ENCODE peak calls at places on chromosomes 1 and 21, in four cellular contexts. Y is HCT116, Q is MM.1S, I is fibroblast of lung. F is an unnamed sample.

GRCh38 chr1:202663141-202663540 is 47.1 kb downstream of the SYT2 start:
- DNase-seq in Y (no peak), Q (no peak), I (no peak), F (no peak)

GRCh38 chr1:11680270-11681070 is 478 bp downstream of the MAD2L2 start:
- DNase-seq in Y (no peak), Q (no peak), I (no peak), F (no peak)

GRCh38 chr1:184296466-184297243 is 90.2 kb upstream of the C1orf21 start:
- DNase-seq in Y (no peak), Q (no peak), I (peak), F (peak)

GRCh38 chr1:52916241-52916975 is 5.1 kb downstream of the ECHDC2 start:
- DNase-seq in Y (no peak), Q (no peak), I (no peak), F (no peak)

GRCh38 chr1:195939844-195940243 is 668.4 kb downstream of the KCNT2 start:
- DNase-seq in Y (no peak), Q (no peak), I (no peak), F (no peak)

GRCh38 chr21:29075706-29076447 is 2.4 kb upstream of the CCT8 start:
- DNase-seq in Y (peak), Q (no peak), I (peak), F (peak)

GRCh38 chr1:10056599-10056987 is 23.8 kb downstream of the UBE4B start:
- DNase-seq in Y (no peak), Q (peak), I (no peak), F (no peak)

GRCh38 chr1:227043755-227044154 is 103.7 kb downstream of the COQ8A start:
- DNase-seq in Y (no peak), Q (no peak), I (peak), F (peak)

GRCh38 chr1:51907079-51907702 is 28.7 kb upstream of the NRDC start:
- DNase-seq in Y (no peak), Q (peak), I (no peak), F (no peak)

GRCh38 chr21:20999567-21000169 is 1.5 kb downstream of the NCAM2 start:
- DNase-seq in Y (no peak), Q (peak), I (peak), F (peak)

GRCh38 chr1:201614262-201615015 is 75.5 kb downstream of the NAV1 start:
- DNase-seq in Y (no peak), Q (no peak), I (no peak), F (no peak)

GRCh38 chr1:168441745-168442144 is 102.1 kb downstream of the XCL2 start:
- DNase-seq in Y (no peak), Q (no peak), I (peak), F (peak)

GRCh38 chr1:2591581-2592261 is 5.1 kb downstream of the PRXL2B start:
- DNase-seq in Y (no peak), Q (no peak), I (no peak), F (no peak)

GRCh38 chr1:156356875-156357534 is 12.0 kb upstream of the RHBG start:
- DNase-seq in Y (peak), Q (peak), I (no peak), F (no peak)

GRCh38 chr21:46097826-46098286 is at the start of gene COL6A2:
- DNase-seq in Y (no peak), Q (no peak), I (peak), F (no peak)

GRCh38 chr1:234486858-234487830 is 8.2 kb upstream of the TARBP1 start:
- DNase-seq in Y (no peak), Q (peak), I (peak), F (peak)

GRCh38 chr1:244158039-244158438 is 107.0 kb downstream of the ZBTB18 start:
- DNase-seq in Y (no peak), Q (no peak), I (no peak), F (no peak)

GRCh38 chr1:151006331-151007052 is at the start of gene MINDY1:
- DNase-seq in Y (peak), Q (peak), I (peak), F (peak)

GRCh38 chr1:14539953-14540563 is 58.4 kb upstream of the KAZN start:
- DNase-seq in Y (no peak), Q (no peak), I (no peak), F (no peak)

GRCh38 chr21:30740462-30740861 is 6.6 kb downstream of the KRTAP21-2 start:
- DNase-seq in Y (no peak), Q (no peak), I (no peak), F (no peak)

GRCh38 chr1:161771166-161771565 is 5.0 kb downstream of the ATF6 start:
- DNase-seq in Y (no peak), Q (peak), I (no peak), F (no peak)

GRCh38 chr1:210625715-210626114 is 297.0 kb downstream of the HHAT start:
- DNase-seq in Y (no peak), Q (no peak), I (no peak), F (no peak)

GRCh38 chr1:43836267-43836951 is 97.2 kb upstream of the ARTN start:
- DNase-seq in Y (no peak), Q (peak), I (peak), F (no peak)

GRCh38 chr1:10337436-10337835 is 61.4 kb upstream of the PGD start:
- DNase-seq in Y (no peak), Q (no peak), I (no peak), F (no peak)

GRCh38 chr1:97461782-97462181 is 459.1 kb downstream of the DPYD start:
- DNase-seq in Y (no peak), Q (peak), I (no peak), F (no peak)

GRCh38 chr1:67970088-67970487 is 80.3 kb downstream of the DIRAS3 start:
- DNase-seq in Y (peak), Q (no peak), I (peak), F (peak)

GRCh38 chr21:33762798-33763572 is 120.7 kb downstream of the ITSN1 start:
- DNase-seq in Y (no peak), Q (no peak), I (peak), F (peak)

GRCh38 chr1:62991152-62991551 is 207.2 kb downstream of the ATG4C start:
- DNase-seq in Y (no peak), Q (no peak), I (no peak), F (no peak)

GRCh38 chr1:201715801-201716741 is 112.9 kb upstream of the IPO9 start:
- DNase-seq in Y (no peak), Q (no peak), I (no peak), F (no peak)

GRCh38 chr1:74506311-74506710 is 6.1 kb downstream of the LRRC53 start:
- DNase-seq in Y (no peak), Q (no peak), I (no peak), F (no peak)

GRCh38 chr1:2951856-2952255 is 69.4 kb upstream of the ACTRT2 start:
- DNase-seq in Y (no peak), Q (no peak), I (no peak), F (no peak)

GRCh38 chr1:209611771-209612570 is 28.5 kb downstream of the CAMK1G start:
- DNase-seq in Y (no peak), Q (peak), I (no peak), F (no peak)

GRCh38 chr1:209614151-209614420 is 30.6 kb downstream of the CAMK1G start:
- DNase-seq in Y (no peak), Q (no peak), I (no peak), F (no peak)

GRCh38 chr1:209613351-209614150 is 30.0 kb downstream of the CAMK1G start:
- DNase-seq in Y (no peak), Q (no peak), I (no peak), F (no peak)

GRCh38 chr1:209614906-209615305 is 31.4 kb downstream of the CAMK1G start:
- DNase-seq in Y (no peak), Q (no peak), I (no peak), F (no peak)

GRCh38 chr1:209612646-209613350 is 29.3 kb downstream of the CAMK1G start:
- DNase-seq in Y (no peak), Q (no peak), I (no peak), F (no peak)
- TF ChIP-seq EZH2 in Y (no peak), Q (no peak), I (no peak), F (no peak)

DNA sequence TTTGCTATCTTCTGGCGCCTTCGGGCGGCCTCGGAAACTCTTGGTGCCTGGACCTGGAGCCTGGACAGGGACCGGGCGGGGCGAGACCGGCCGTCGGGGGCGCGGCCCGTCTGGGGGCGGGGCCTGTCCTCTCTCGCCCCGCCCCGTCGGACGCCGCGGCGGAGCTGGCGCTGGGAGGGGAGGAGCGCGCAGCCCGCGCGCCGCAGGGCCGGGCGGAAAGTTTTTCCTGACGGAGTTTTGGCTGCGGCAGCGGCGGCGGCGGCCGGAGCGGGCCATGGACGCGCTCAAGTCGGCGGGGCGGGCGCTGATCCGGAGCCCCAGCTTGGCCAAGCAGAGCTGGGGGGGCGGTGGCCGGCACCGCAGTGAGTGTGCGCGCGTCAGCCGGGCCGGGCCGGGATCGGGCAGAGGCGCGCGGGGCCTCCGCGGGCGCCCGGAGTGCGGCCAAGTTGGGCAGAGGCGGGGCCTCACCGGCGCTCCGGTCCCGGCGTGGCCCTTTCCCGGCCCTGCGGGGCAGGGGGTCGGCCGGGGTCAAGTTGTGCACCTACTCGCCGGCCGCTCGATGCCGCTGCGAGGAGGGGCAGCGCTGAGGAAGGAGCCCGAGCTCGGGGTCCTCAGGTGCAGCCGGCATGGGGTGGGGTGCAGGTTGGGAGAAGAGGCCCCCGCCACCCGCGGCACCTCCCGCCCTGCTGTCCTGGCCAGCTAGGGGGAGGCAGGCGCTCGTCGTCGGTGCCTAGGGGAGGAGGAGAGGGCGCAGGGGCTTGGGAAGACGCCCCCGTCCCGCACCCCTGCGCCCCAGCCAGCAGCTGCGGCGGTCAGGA is at the start of gene LDLRAP1:
- DNase-seq in Y (no peak), Q (peak), I (peak), F (peak)
- TF ChIP-seq EZH2 in Y (no peak), Q (no peak), I (no peak), F (no peak)

GRCh38 chr1:228465134-228465533 is 22.0 kb upstream of the RNF187 start:
- DNase-seq in Y (no peak), Q (no peak), I (no peak), F (no peak)
- TF ChIP-seq EZH2 in Y (no peak), Q (no peak), I (no peak), F (no peak)

DNA sequence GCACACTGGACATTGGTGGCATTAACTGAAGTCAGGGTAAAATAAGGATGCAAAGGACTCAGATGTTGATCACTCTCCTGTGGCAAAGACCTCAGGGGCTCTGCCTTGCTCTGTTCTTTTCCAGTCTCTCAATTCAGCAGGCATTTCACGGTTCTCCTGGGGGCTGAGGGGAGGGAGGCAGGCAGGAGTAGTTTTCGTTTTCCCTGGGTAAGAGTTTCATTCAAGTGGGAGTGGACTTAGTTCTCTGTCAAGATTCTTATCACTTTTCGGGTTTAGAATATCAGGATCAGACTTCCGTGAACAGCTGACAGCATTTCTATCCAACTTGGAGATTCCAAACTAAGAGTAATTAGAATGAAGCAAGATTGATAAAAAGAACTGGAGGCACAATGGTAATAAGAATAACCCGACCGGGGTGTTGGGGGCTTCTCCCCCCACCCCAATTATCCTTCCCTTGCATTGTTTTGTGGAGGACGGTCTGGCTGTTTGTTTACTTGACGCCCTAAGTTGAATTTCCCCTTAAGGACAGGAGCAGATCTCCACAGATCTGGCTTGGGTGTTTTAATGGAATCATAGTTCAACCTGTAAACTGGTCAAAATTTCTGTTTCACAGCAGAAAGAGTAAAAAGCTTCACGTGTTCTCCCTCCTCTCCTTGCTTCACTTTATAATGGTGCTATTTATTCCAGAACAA is 2.4 kb upstream of the ATF3 start:
- DNase-seq in Y (no peak), Q (no peak), I (no peak), F (no peak)
- TF ChIP-seq EZH2 in Y (no peak), Q (no peak), I (no peak), F (no peak)

GRCh38 chr1:18635070-18635577 is 4.5 kb downstream of the PAX7 start:
- DNase-seq in Y (no peak), Q (no peak), I (no peak), F (no peak)

GRCh38 chr1:18636762-18637552 is 6.3 kb downstream of the PAX7 start:
- DNase-seq in Y (no peak), Q (no peak), I (no peak), F (no peak)

GRCh38 chr1:18634276-18634675 is 3.6 kb downstream of the PAX7 start:
- DNase-seq in Y (no peak), Q (no peak), I (no peak), F (no peak)

GRCh38 chr1:18637553-18637960 is 6.9 kb downstream of the PAX7 start:
- DNase-seq in Y (no peak), Q (no peak), I (no peak), F (no peak)

GRCh38 chr1:18635833-18636671 is 5.4 kb downstream of the PAX7 start:
- DNase-seq in Y (no peak), Q (no peak), I (no peak), F (no peak)
- TF ChIP-seq EZH2 in Y (no peak), Q (no peak), I (peak), F (peak)

DNA sequence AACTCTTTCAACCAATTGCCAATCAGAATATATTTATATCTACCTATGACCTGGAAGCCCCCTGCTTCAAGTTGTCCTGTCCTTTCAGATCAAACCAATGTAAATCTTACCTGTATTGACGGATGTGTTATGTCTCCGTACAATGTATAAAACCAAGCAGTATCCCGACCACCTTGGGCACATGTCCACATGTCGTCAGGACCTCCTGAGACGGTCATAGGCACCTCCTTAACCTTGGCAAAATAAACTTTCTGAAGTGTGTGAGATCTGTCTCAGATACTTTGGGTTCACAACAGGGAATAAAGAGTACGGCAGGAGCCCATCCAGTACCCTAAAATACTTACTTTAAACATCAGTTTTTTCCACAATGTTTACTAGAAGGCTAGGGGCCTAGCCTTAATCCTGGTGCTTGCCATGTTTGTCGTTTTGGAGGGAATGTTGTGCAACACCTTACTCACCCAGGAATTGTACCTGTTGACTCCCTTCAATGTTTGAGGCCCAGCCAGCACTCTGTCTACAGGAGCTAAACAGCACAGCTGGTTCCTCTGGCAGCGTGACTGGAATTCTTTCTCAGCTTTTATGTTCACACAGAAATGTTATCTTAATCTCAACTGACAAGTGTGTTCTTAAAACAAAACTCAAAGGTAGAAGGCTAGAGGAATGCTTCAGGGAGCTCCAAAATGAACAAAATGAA is 90.8 kb upstream of the USP25 start:
- DNase-seq in Y (no peak), Q (no peak), I (peak), F (peak)
- TF ChIP-seq EZH2 in Y (no peak), Q (no peak), I (no peak), F (no peak)

GRCh38 chr1:101236546-101237228 is at the start of gene S1PR1:
- DNase-seq in Y (no peak), Q (no peak), I (peak), F (peak)

GRCh38 chr1:101238681-101239094 is 1.9 kb downstream of the S1PR1 start:
- DNase-seq in Y (peak), Q (peak), I (peak), F (peak)

GRCh38 chr1:101238041-101238515 is 1.3 kb downstream of the S1PR1 start:
- DNase-seq in Y (no peak), Q (no peak), I (no peak), F (no peak)

GRCh38 chr1:101235696-101236545 is 898 bp upstream of the S1PR1 start:
- DNase-seq in Y (no peak), Q (no peak), I (peak), F (peak)

GRCh38 chr1:101237229-101237837 is 514 bp downstream of the S1PR1 start:
- DNase-seq in Y (no peak), Q (no peak), I (peak), F (peak)
- TF ChIP-seq EZH2 in Y (no peak), Q (no peak), I (no peak), F (no peak)

GRCh38 chr1:197917553-197917812 is 311 bp downstream of the LHX9 start:
- DNase-seq in Y (no peak), Q (no peak), I (no peak), F (no peak)

GRCh38 chr1:197919523-197920301 is 2.5 kb downstream of the LHX9 start:
- DNase-seq in Y (no peak), Q (no peak), I (no peak), F (no peak)

GRCh38 chr1:197915797-197916686 is 1.1 kb upstream of the LHX9 start:
- DNase-seq in Y (peak), Q (peak), I (peak), F (peak)

GRCh38 chr1:197918815-197919522 is 1.8 kb downstream of the LHX9 start:
- DNase-seq in Y (no peak), Q (no peak), I (no peak), F (no peak)

DNA sequence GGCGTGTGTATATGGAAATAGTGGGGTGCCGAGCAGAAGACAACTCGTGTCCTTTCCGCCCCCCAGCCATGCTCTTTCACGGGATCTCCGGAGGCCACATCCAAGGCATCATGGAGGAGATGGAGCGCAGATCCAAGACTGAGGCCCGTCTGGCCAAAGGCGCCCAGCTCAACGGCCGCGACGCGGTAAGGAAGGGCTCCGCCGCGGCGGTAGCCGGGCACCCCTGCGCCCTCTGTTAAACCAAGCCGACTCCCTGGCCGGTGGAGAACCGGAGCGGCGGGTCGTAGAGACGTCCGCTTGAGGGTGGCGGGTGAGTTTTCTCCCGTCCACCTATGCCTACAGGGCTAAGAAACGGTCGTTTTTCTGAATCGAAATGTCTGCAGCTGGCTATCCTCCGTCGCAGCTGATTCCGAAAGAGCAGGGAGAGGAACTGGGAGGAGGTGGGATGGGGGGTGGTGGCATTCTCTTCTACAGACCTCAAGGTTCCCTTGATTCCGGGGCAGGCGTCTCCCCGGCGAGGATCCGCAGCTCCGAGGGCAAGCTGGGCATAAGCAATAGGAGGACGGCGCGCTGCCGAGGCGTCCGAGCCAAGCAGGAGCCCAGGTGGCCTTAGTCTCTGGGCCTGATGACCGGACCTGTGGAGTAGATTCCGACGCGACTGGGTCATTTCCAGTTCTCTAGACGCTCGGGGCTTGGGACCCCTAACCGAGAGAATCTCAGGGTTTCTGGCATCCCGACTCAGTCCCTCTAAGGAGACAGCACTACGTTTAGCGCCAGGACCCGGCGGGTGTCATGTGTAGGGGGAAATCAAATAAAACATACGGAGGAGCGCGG is 858 bp downstream of the LHX9 start:
- DNase-seq in Y (no peak), Q (peak), I (no peak), F (no peak)
- TF ChIP-seq EZH2 in Y (no peak), Q (peak), I (peak), F (peak)